ENCODE peak calls at places on chromosome 16, in nine cellular contexts. Z is fibroblast of lung, M is Panc1, L is foreskin keratinocyte, Q is uterus, P is lower lobe of right lung, V is cardiac muscle cell, B is stomach, E is mucosa of descending colon. T is an unnamed sample. For H3K4me1, the result is how much of the 10 kb centered on the place peaks cover.

GRCh38 chr16:87178177-87178863 is 138.9 kb downstream of the C16orf95 start:
- DNase-seq in Q (no peak), V (peak), L (no peak), E (no peak), Z (no peak), P (no peak), M (no peak), B (no peak), T (no peak)

GRCh38 chr16:85991856-85992255 is 92.9 kb downstream of the IRF8 start:
- DNase-seq in Z (no peak), B (no peak), L (no peak), M (no peak), P (no peak), Q (no peak), V (no peak), E (no peak), T (no peak)

GRCh38 chr16:53098526-53099317 is 43.9 kb downstream of the CHD9 start:
- DNase-seq in P (peak), M (no peak), B (peak), L (peak), E (peak), V (peak), Q (peak), Z (peak), T (peak)

GRCh38 chr16:81457326-81458133 is 12.9 kb downstream of the CMIP start:
- DNase-seq in B (no peak), M (no peak), L (no peak), Q (no peak), P (no peak), Z (peak), V (no peak), E (no peak), T (no peak)

GRCh38 chr16:19415461-19415860 is 2.2 kb upstream of the TMC5 start:
- DNase-seq in M (no peak), E (peak), V (no peak), L (no peak), B (peak), Q (no peak), P (no peak), Z (no peak), T (no peak)

GRCh38 chr16:77596243-77596642 is 126.1 kb upstream of the NUDT7 start:
- DNase-seq in Z (peak), V (no peak), B (no peak), E (no peak), Q (no peak), P (no peak), L (no peak), M (no peak), T (no peak)

GRCh38 chr16:23145608-23146007 is 3.6 kb downstream of the USP31 start:
- DNase-seq in P (no peak), B (no peak), L (peak), E (no peak), Q (no peak), V (no peak), Z (peak), M (no peak), T (no peak)

GRCh38 chr16:35497399-35497798 is 2038.0 kb downstream of the TP53TG3F start:
- DNase-seq in Z (no peak), Q (no peak), P (no peak), M (no peak), E (no peak), V (no peak), B (no peak), L (no peak), T (no peak)

GRCh38 chr16:25957707-25958106 is 265.9 kb downstream of the HS3ST4 start:
- DNase-seq in L (no peak), Q (no peak), B (no peak), M (no peak), Z (no peak), P (no peak), E (no peak), V (no peak), T (no peak)

GRCh38 chr16:87929986-87930385 is 6.3 kb downstream of the CA5A start:
- DNase-seq in B (no peak), E (no peak), L (no peak), P (no peak), Q (no peak), V (no peak), M (no peak), Z (no peak), T (no peak)

GRCh38 chr16:67926181-67926742 is 5.4 kb downstream of the CTRL start:
- DNase-seq in V (no peak), L (peak), Q (no peak), E (no peak), Z (no peak), B (peak), P (peak), M (no peak), T (peak)

GRCh38 chr16:82439678-82440293 is 187.0 kb upstream of the CDH13 start:
- DNase-seq in L (no peak), V (peak), Z (no peak), E (peak), B (no peak), Q (no peak), M (no peak), P (no peak), T (no peak)

GRCh38 chr16:68436581-68436980 is 11.7 kb downstream of the SMPD3 start:
- DNase-seq in Z (no peak), E (no peak), L (no peak), M (no peak), P (no peak), B (no peak), V (no peak), Q (no peak), T (no peak)

GRCh38 chr16:67158637-67159600 is 790 bp downstream of the TRADD start:
- DNase-seq in V (peak), E (peak), M (no peak), B (peak), Q (no peak), Z (no peak), P (peak), L (no peak), T (no peak)

GRCh38 chr16:47258874-47259461 is 115.2 kb upstream of the NETO2 start:
- DNase-seq in M (peak), P (no peak), E (peak), B (no peak), L (no peak), V (peak), Z (peak), Q (no peak), T (no peak)

GRCh38 chr16:59612094-59612493 is 878.0 kb upstream of the GOT2 start:
- DNase-seq in B (no peak), M (no peak), L (no peak), Z (no peak), Q (no peak), E (no peak), P (no peak), V (no peak), T (no peak)

GRCh38 chr16:69567031-69567680 is 1.4 kb downstream of the NFAT5 start:
- DNase-seq in Z (no peak), E (no peak), M (no peak), Q (no peak), L (no peak), P (no peak), B (no peak), V (peak), T (peak)

GRCh38 chr16:3008749-3009088 is 4.0 kb upstream of the CLDN9 start:
- DNase-seq in Q (no peak), V (peak), Z (no peak), B (no peak), M (no peak), L (no peak), P (no peak), E (no peak), T (no peak)

GRCh38 chr16:4578961-4579530 is 22.9 kb downstream of the C16orf96 start:
- DNase-seq in P (no peak), L (no peak), B (no peak), M (no peak), Z (no peak), E (no peak), Q (no peak), V (no peak), T (no peak)

GRCh38 chr16:77336637-77337036 is 98.2 kb downstream of the ADAMTS18 start:
- DNase-seq in P (no peak), L (no peak), M (no peak), V (no peak), Z (no peak), B (no peak), Q (no peak), E (no peak), T (no peak)

GRCh38 chr16:3645504-3646347 is 8.8 kb upstream of the DNASE1 start:
- DNase-seq in Q (no peak), P (no peak), B (peak), M (no peak), Z (peak), V (peak), E (no peak), L (no peak), T (no peak)

GRCh38 chr16:87806608-87807546 is 41.1 kb upstream of the KLHDC4 start:
- DNase-seq in B (peak), L (peak), Z (peak), V (no peak), Q (no peak), E (peak), P (peak), M (peak), T (peak)

GRCh38 chr16:4882261-4882632 is 35.0 kb downstream of the UBN1 start:
- DNase-seq in L (no peak), P (no peak), Z (peak), E (peak), M (no peak), V (no peak), Q (no peak), B (no peak), T (no peak)

GRCh38 chr16:88658714-88659113 is 4.2 kb downstream of the MVD start:
- DNase-seq in M (no peak), B (no peak), Z (no peak), V (no peak), E (no peak), P (no peak), Q (no peak), L (no peak), T (no peak)

GRCh38 chr16:89956511-89957213 is 8.1 kb downstream of the DEF8 start:
- DNase-seq in E (no peak), B (no peak), V (no peak), L (no peak), M (no peak), Q (no peak), Z (no peak), P (no peak), T (no peak)

GRCh38 chr16:87310610-87311009 is 6.6 kb downstream of the C16orf95 start:
- DNase-seq in V (no peak), E (no peak), Z (no peak), P (no peak), L (no peak), B (no peak), Q (no peak), M (no peak), T (no peak)

GRCh38 chr16:84091460-84091859 is 25.3 kb downstream of the MBTPS1 start:
- DNase-seq in Q (no peak), Z (no peak), V (no peak), P (no peak), L (no peak), B (no peak), E (no peak), M (no peak), T (no peak)

GRCh38 chr16:19114359-19115147 is 789 bp downstream of the ITPRIPL2 start:
- DNase-seq in Z (peak), E (peak), V (no peak), Q (peak), M (no peak), L (no peak), B (peak), P (peak), T (peak)

GRCh38 chr16:67155305-67156145 is 4.2 kb downstream of the TRADD start:
- DNase-seq in L (no peak), Q (peak), P (peak), V (peak), M (no peak), B (peak), Z (peak), E (peak), T (peak)

GRCh38 chr16:89890200-89890599 is 16.8 kb downstream of the TCF25 start:
- DNase-seq in V (no peak), Z (no peak), E (no peak), B (no peak), P (no peak), L (no peak), M (no peak), Q (no peak), T (no peak)

GRCh38 chr16:68744744-68745280 is 7.7 kb downstream of the CDH1 start:
- DNase-seq in P (peak), V (no peak), M (no peak), L (peak), Q (no peak), Z (no peak), B (peak), E (peak), T (peak)

GRCh38 chr16:16021646-16021987 is 72.2 kb downstream of the ABCC1 start:
- DNase-seq in Z (no peak), Q (no peak), B (no peak), L (no peak), M (no peak), P (no peak), E (no peak), V (no peak), T (no peak)

GRCh38 chr16:16021020-16021419 is 71.6 kb downstream of the ABCC1 start:
- DNase-seq in Z (no peak), B (no peak), E (no peak), P (no peak), Q (no peak), L (no peak), V (no peak), M (no peak), T (no peak)

GRCh38 chr16:16018705-16019104 is 69.3 kb downstream of the ABCC1 start:
- DNase-seq in V (no peak), B (no peak), Z (peak), E (no peak), M (no peak), P (no peak), Q (no peak), L (no peak), T (no peak)

GRCh38 chr16:16019488-16019887 is 70.1 kb downstream of the ABCC1 start:
- DNase-seq in M (no peak), Z (peak), L (no peak), B (no peak), Q (no peak), V (no peak), E (no peak), P (no peak), T (no peak)

GRCh38 chr16:16020291-16020690 is 70.9 kb downstream of the ABCC1 start:
- DNase-seq in B (no peak), V (no peak), E (no peak), P (no peak), L (no peak), Z (no peak), Q (no peak), M (no peak), T (no peak)
- H3K4me1 ChIP-seq in B (half or more), V (under half), E (under half), P (under half), L (under half), Z (under half), Q (under half), M (half or more), T (under half)

GRCh38 chr16:11134722-11135121 is 121.3 kb downstream of the SOCS1 start:
- DNase-seq in Z (no peak), Q (no peak), E (no peak), L (no peak), B (no peak), P (no peak), V (no peak), M (no peak), T (no peak)

GRCh38 chr16:11133344-11133921 is 122.6 kb downstream of the SOCS1 start:
- DNase-seq in B (peak), Q (peak), V (peak), P (peak), M (peak), E (peak), L (peak), Z (peak), T (peak)

GRCh38 chr16:11138026-11138768 is 117.8 kb downstream of the SOCS1 start:
- DNase-seq in V (no peak), Q (no peak), M (no peak), Z (no peak), P (no peak), B (no peak), E (no peak), L (no peak), T (no peak)

GRCh38 chr16:11136600-11136999 is 119.4 kb downstream of the SOCS1 start:
- DNase-seq in M (no peak), L (no peak), Q (no peak), E (no peak), B (no peak), P (no peak), Z (no peak), V (no peak), T (no peak)

DNA sequence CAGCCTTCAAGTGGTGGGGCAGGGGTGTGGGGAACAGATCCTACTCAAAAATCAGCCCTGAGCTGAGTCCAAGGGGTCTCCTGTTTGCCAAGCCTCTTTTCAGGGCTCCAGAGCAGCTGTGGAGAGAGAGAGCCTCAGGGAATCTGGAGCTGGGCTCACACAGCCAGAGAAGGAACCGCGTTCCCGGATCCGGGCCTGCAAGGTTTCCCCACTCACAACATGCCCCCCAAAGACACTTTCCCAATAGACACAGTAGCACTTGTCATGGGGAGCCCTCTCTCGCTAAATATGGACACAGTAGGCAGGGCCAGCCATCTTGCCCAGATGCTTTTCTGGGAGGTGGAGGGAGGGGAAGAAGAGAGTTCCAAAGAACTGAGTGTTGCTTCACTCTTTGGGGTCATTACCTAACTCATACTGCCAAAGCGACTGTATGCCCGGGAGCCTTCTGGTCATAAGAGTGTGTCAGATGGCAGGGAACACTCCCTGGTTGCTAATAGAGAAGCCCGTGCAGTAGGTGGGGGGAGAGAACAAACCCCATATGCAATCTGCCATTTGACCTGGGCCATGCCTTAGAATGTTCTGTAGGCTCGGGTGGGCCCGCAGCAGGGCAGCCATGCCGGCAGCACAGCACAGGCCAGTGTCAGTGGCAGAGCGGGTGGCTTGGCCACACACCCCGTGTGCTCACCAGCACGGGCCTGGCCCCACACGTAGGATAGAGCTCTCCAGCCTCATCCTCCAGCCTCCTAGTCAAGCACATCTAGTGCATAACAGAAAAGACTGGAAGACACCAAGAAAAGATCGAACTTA is 120.6 kb downstream of the SOCS1 start:
- DNase-seq in M (no peak), Q (no peak), V (no peak), B (no peak), P (no peak), E (no peak), Z (peak), L (no peak), T (no peak)
- H3K4me1 ChIP-seq in M (under half), Q (under half), V (under half), B (under half), P (half or more), E (under half), Z (under half), L (under half), T (under half)

GRCh38 chr16:11871193-11871592 is 19.9 kb upstream of the RSL1D1 start:
- DNase-seq in Q (no peak), V (peak), L (no peak), E (no peak), M (no peak), Z (peak), P (no peak), B (no peak), T (no peak)
- H3K4me1 ChIP-seq in Q (under half), V (under half), L (under half), E (under half), M (under half), Z (under half), P (under half), B (under half), T (under half)

GRCh38 chr16:75380870-75381269 is 52.4 kb downstream of the CFDP1 start:
- DNase-seq in P (no peak), E (no peak), M (no peak), B (no peak), Q (no peak), V (no peak), Z (peak), L (no peak), T (no peak)
- H3K4me1 ChIP-seq in P (half or more), E (under half), M (under half), B (under half), Q (under half), V (under half), Z (under half), L (under half), T (under half)

T was measured in prostate gland.